ENCODE peak calls at places on chromosome 1, in five cellular contexts. K is CD4-positive, alpha-beta memory T cell; N is NCI-H1417 treated with DMSO at 0.1 percent for 48 hours; S is cardiac fibroblast; E is mammary epithelial cell. Y is an unnamed sample.
A peak's percentile ranks its signal among the peaks of the same experiment; 100 is the strongest.

GRCh38 chr1:211822677-211823426 is 7.7 kb downstream of the LPGAT1 start:
- DNase-seq in K (no peak), N (no peak), S (no peak), E (no peak), Y (no peak)

GRCh38 chr1:62286778-62287224 is 32.4 kb downstream of the KANK4 start:
- DNase-seq in K (no peak), N (no peak), S (no peak), E (peak; percentile 55), Y (peak; percentile 59)

GRCh38 chr1:235181561-235182245 is 20.7 kb upstream of the RBM34 start:
- DNase-seq in K (no peak), N (no peak), S (no peak), E (no peak), Y (no peak)

GRCh38 chr1:44305962-44306422 is 49.1 kb downstream of the ERI3 start:
- DNase-seq in K (no peak), N (no peak), S (no peak), E (no peak), Y (no peak)

GRCh38 chr1:30452925-30453324 is 270.5 kb downstream of the MATN1 start:
- DNase-seq in K (no peak), N (no peak), S (no peak), E (no peak), Y (no peak)

GRCh38 chr1:211371406-211372105 is 44.9 kb downstream of the TRAF5 start:
- DNase-seq in K (no peak), N (no peak), S (peak; percentile 71), E (peak; percentile 63), Y (peak; percentile 24)

GRCh38 chr1:64956733-64957441 is 9.5 kb downstream of the JAK1 start:
- DNase-seq in K (peak; percentile 29), N (no peak), S (no peak), E (no peak), Y (no peak)

GRCh38 chr1:162889989-162890388 is 29.0 kb upstream of the CCDC190 start:
- DNase-seq in K (no peak), N (no peak), S (no peak), E (no peak), Y (no peak)

GRCh38 chr1:29381426-29381825 is 145.1 kb downstream of the PTPRU start:
- DNase-seq in K (no peak), N (no peak), S (no peak), E (no peak), Y (no peak)

GRCh38 chr1:7810395-7810794 is 26.3 kb downstream of the PER3 start:
- DNase-seq in K (no peak), N (no peak), S (peak; percentile 91), E (peak; percentile 90), Y (no peak)

GRCh38 chr1:228837817-228838716 is 102.8 kb downstream of the RHOU start:
- DNase-seq in K (no peak), N (no peak), S (peak; percentile 87), E (peak; percentile 94), Y (no peak)